ENCODE peak calls at places on chromosomes 2 and 18, in eight cellular contexts. D is keratinocyte, J is NCI-H460, C is NCI-H1105, A is SW480, V is brain microvascular endothelial cell, H is memory B cell, Q is MM.1S. L is an unnamed sample.

GRCh38 chr18:46411862-46412690 is 244.9 kb downstream of the LOXHD1 start:
- DNase-seq in D (no peak), J (no peak), C (no peak), A (no peak), V (no peak), H (no peak), Q (no peak), L (no peak)

GRCh38 chr2:161428240-161428587 is 12.1 kb downstream of the TBR1 start:
- DNase-seq in D (no peak), J (no peak), C (no peak), A (no peak), V (no peak), H (no peak), Q (no peak), L (no peak)

GRCh38 chr2:15169326-15170038 is 391.7 kb downstream of the NBAS start:
- DNase-seq in D (peak), J (no peak), C (no peak), A (peak), V (peak), H (no peak), Q (no peak), L (no peak)

GRCh38 chr18:3104190-3105054 is 91.5 kb upstream of the LPIN2 start:
- DNase-seq in D (no peak), J (no peak), C (no peak), A (peak), V (no peak), H (no peak), Q (no peak), L (no peak)

GRCh38 chr2:165892541-165892940 is 61.0 kb downstream of the TTC21B start:
- DNase-seq in D (no peak), J (no peak), C (no peak), A (no peak), V (no peak), H (no peak), Q (no peak), L (no peak)

GRCh38 chr2:160269365-160269764 is 69.3 kb upstream of the ITGB6 start:
- DNase-seq in D (no peak), J (no peak), C (peak), A (peak), V (no peak), H (no peak), Q (no peak), L (no peak)

GRCh38 chr2:99804969-99805368 is 315.2 kb upstream of the REV1 start:
- DNase-seq in D (no peak), J (no peak), C (no peak), A (no peak), V (no peak), H (no peak), Q (no peak), L (no peak)

GRCh38 chr2:183000846-183001245 is 37.4 kb downstream of the NCKAP1 start:
- DNase-seq in D (no peak), J (no peak), C (no peak), A (no peak), V (no peak), H (no peak), Q (no peak), L (no peak)

GRCh38 chr2:237251959-237252358 is 162.0 kb downstream of the COL6A3 start:
- DNase-seq in D (no peak), J (no peak), C (no peak), A (no peak), V (no peak), H (no peak), Q (no peak), L (no peak)

GRCh38 chr18:6120820-6121279 is 225.5 kb upstream of the TMEM200C start:
- DNase-seq in D (no peak), J (no peak), C (no peak), A (no peak), V (no peak), H (no peak), Q (no peak), L (no peak)

GRCh38 chr2:173101687-173102086 is 26.0 kb downstream of the MAP3K20 start:
- DNase-seq in D (no peak), J (no peak), C (no peak), A (no peak), V (peak), H (no peak), Q (no peak), L (peak)

GRCh38 chr2:140027320-140027719 is 1247.1 kb upstream of the NXPH2 start:
- DNase-seq in D (no peak), J (no peak), C (no peak), A (no peak), V (no peak), H (no peak), Q (no peak), L (no peak)

GRCh38 chr2:15544227-15544626 is 16.9 kb downstream of the NBAS start:
- DNase-seq in D (no peak), J (no peak), C (no peak), A (no peak), V (no peak), H (no peak), Q (no peak), L (no peak)

GRCh38 chr18:24270937-24271380 is 126.7 kb downstream of the OSBPL1A start:
- DNase-seq in D (no peak), J (peak), C (no peak), A (peak), V (peak), H (no peak), Q (no peak), L (no peak)

GRCh38 chr18:39842042-39842791 is 2112.8 kb upstream of the PIK3C3 start:
- DNase-seq in D (no peak), J (no peak), C (no peak), A (peak), V (no peak), H (no peak), Q (no peak), L (no peak)

GRCh38 chr2:234980476-234981187 is 28.8 kb downstream of the SH3BP4 start:
- DNase-seq in D (no peak), J (no peak), C (peak), A (peak), V (peak), H (no peak), Q (no peak), L (no peak)

GRCh38 chr18:49238433-49239042 is 221.9 kb downstream of the DYM start:
- DNase-seq in D (no peak), J (peak), C (no peak), A (peak), V (peak), H (no peak), Q (peak), L (peak)

GRCh38 chr18:340044-340443 is 72.2 kb upstream of the THOC1 start:
- DNase-seq in D (no peak), J (no peak), C (no peak), A (no peak), V (no peak), H (no peak), Q (no peak), L (no peak)

GRCh38 chr18:76721207-76721996 is 101.0 kb upstream of the ZNF236 start:
- DNase-seq in D (no peak), J (no peak), C (no peak), A (no peak), V (no peak), H (no peak), Q (no peak), L (peak)

GRCh38 chr2:217142649-217143266 is 282.9 kb upstream of the TNP1 start:
- DNase-seq in D (no peak), J (peak), C (no peak), A (peak), V (peak), H (no peak), Q (no peak), L (peak)

L was measured in GM12865.